ENCODE peak calls at places on chromosomes 4 and X, in nine cellular contexts. A, O, Q, F, M, K, S, B and N are unnamed samples.
A peak's percentile ranks its signal among the peaks of the same experiment; 100 is the strongest.

GRCh38 chr4:139676913-139677585 is 11.4 kb downstream of the MGST2 start:
- DNase-seq in A (no peak), O (no peak), Q (no peak), F (no peak), M (no peak), K (no peak), S (no peak), B (no peak), N (no peak)

GRCh38 chr4:38819569-38819968 is 15.0 kb upstream of the TLR1 start:
- DNase-seq in A (no peak), O (peak; percentile 14), Q (no peak), F (no peak), M (no peak), K (no peak), S (no peak), B (no peak), N (no peak)

GRCh38 chrX:20378291-20378920 is 111.7 kb upstream of the RPS6KA3 start:
- DNase-seq in A (no peak), O (no peak), Q (no peak), F (no peak), M (no peak), K (peak; percentile 27), S (no peak), B (no peak), N (no peak)

GRCh38 chr4:165784672-165785071 is 88.4 kb upstream of the TLL1 start:
- DNase-seq in A (no peak), O (no peak), Q (no peak), F (no peak), M (no peak), K (peak; percentile 30), S (no peak), B (no peak), N (no peak)

GRCh38 chrX:39479856-39480255 is 617.9 kb downstream of the BCOR start:
- DNase-seq in A (no peak), O (no peak), Q (no peak), F (no peak), M (no peak), K (no peak), S (no peak), B (no peak), N (no peak)

GRCh38 chr4:42369489-42369888 is 27.8 kb upstream of the SHISA3 start:
- DNase-seq in A (no peak), O (no peak), Q (no peak), F (no peak), M (no peak), K (no peak), S (no peak), B (no peak), N (no peak)

GRCh38 chr4:156946508-156947197 is 24.9 kb downstream of the PDGFC start:
- DNase-seq in A (no peak), O (peak; percentile 89), Q (no peak), F (no peak), M (no peak), K (peak; percentile 100), S (no peak), B (peak; percentile 86), N (peak; percentile 93)

GRCh38 chr4:108425988-108426387 is 194.4 kb upstream of the RPL34 start:
- DNase-seq in A (no peak), O (peak; percentile 40), Q (no peak), F (no peak), M (no peak), K (peak; percentile 87), S (no peak), B (peak; percentile 37), N (peak; percentile 29)

GRCh38 chrX:925652-926061 is 286.8 kb downstream of the CRLF2 start:
- DNase-seq in A (no peak), O (no peak), Q (no peak), F (no peak), M (no peak), K (no peak), S (no peak), B (no peak), N (no peak)

GRCh38 chr4:85233516-85233915 is 241.4 kb upstream of the ARHGAP24 start:
- DNase-seq in A (no peak), O (no peak), Q (no peak), F (no peak), M (no peak), K (no peak), S (no peak), B (no peak), N (no peak)

GRCh38 chr4:122823476-122823875 is 3.2 kb upstream of the FGF2 start:
- DNase-seq in A (no peak), O (no peak), Q (no peak), F (no peak), M (no peak), K (peak; percentile 51), S (no peak), B (no peak), N (no peak)

GRCh38 chr4:4693258-4693657 is 151.4 kb upstream of the STX18 start:
- DNase-seq in A (no peak), O (no peak), Q (no peak), F (no peak), M (no peak), K (peak; percentile 54), S (no peak), B (no peak), N (no peak)

GRCh38 chr4:129822708-129823504 is 727.0 kb downstream of the C4orf33 start:
- DNase-seq in A (no peak), O (no peak), Q (no peak), F (no peak), M (peak; percentile 83), K (peak; percentile 74), S (no peak), B (no peak), N (peak; percentile 46)

GRCh38 chr4:148287111-148287510 is 155.1 kb downstream of the NR3C2 start:
- DNase-seq in A (no peak), O (no peak), Q (no peak), F (no peak), M (no peak), K (no peak), S (no peak), B (no peak), N (no peak)

GRCh38 chr4:53714377-53715140 is 123.3 kb upstream of the LNX1 start:
- DNase-seq in A (no peak), O (peak; percentile 77), Q (no peak), F (no peak), M (no peak), K (peak; percentile 84), S (no peak), B (peak; percentile 63), N (peak; percentile 60)

GRCh38 chrX:154403858-154404257 is 5.2 kb downstream of the DNASE1L1 start:
- DNase-seq in A (no peak), O (no peak), Q (no peak), F (no peak), M (no peak), K (no peak), S (no peak), B (no peak), N (no peak)
- TF ChIP-seq CTCF in A (no peak), O (no peak), Q (no peak), F (no peak), M (no peak), K (no peak), S (no peak), B (no peak), N (no peak)

DNA sequence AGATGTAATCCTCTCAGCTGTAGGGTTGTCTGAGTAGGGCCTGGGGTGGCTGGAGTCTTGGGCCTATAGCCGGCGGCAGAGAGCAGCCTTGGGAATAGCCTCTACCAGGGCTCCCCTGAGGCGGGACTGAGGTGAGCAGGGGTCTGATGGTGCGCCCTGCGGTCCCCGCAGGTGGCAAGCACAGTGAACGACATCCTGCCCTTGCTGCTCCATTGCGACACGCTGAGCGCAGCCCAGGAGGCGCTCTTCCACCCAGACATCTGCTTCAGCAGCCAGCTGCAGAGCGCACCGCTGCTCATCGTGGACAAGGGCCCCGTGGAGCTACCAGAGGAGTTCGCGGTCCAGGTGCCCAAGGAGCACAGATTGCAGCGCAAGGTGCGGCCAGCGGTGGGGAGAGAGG is 317.0 kb downstream of the ADGRL3 start:
- DNase-seq in A (no peak), O (no peak), Q (peak; percentile 90), F (no peak), M (no peak), K (no peak), S (peak; percentile 71), B (no peak), N (no peak)
- TF ChIP-seq CTCF in A (no peak), O (no peak), Q (peak; percentile 65), F (no peak), M (no peak), K (no peak), S (no peak), B (no peak), N (no peak)

GRCh38 chr4:88575222-88575621 is 17.1 kb upstream of the HERC3 start:
- DNase-seq in A (no peak), O (no peak), Q (no peak), F (no peak), M (no peak), K (no peak), S (no peak), B (no peak), N (no peak)

GRCh38 chr4:88573286-88573994 is 18.8 kb upstream of the HERC3 start:
- DNase-seq in A (no peak), O (no peak), Q (no peak), F (no peak), M (no peak), K (peak; percentile 42), S (no peak), B (no peak), N (no peak)

GRCh38 chr4:88569944-88570455 is 22.3 kb upstream of the HERC3 start:
- DNase-seq in A (no peak), O (no peak), Q (no peak), F (no peak), M (no peak), K (no peak), S (no peak), B (peak; percentile 18), N (no peak)

DNA sequence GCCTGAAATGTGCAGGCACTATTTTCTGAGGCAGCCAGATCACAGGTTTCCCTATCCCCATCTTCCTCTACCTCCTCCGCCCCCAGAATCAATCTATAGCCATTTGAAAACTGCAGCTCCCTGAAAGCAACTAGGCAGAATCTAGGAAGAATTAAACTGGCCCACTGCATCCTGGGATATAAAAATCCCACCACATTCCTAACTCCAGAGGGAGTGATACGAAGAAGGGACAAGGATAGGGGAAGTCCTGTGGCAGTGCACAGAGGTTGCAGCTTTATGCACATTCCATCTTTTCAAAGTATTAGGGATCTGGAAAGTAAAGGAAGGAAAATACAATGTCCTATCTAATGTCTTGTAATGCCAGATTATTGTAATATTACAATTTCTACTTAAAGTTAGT is 18.3 kb upstream of the HERC3 start:
- DNase-seq in A (no peak), O (no peak), Q (peak; percentile 49), F (no peak), M (no peak), K (peak; percentile 34), S (no peak), B (no peak), N (peak; percentile 31)
- TF ChIP-seq CTCF in A (no peak), O (peak; percentile 33), Q (peak; percentile 59), F (no peak), M (no peak), K (peak; percentile 37), S (no peak), B (peak; percentile 34), N (peak; percentile 34)

GRCh38 chr4:97150966-97151365 is 992.3 kb downstream of the STPG2 start:
- DNase-seq in A (no peak), O (no peak), Q (no peak), F (no peak), M (no peak), K (no peak), S (no peak), B (no peak), N (no peak)

GRCh38 chr4:97152159-97152558 is 991.1 kb downstream of the STPG2 start:
- DNase-seq in A (no peak), O (no peak), Q (no peak), F (no peak), M (no peak), K (no peak), S (no peak), B (no peak), N (no peak)

GRCh38 chr4:97153042-97153441 is 990.2 kb downstream of the STPG2 start:
- DNase-seq in A (no peak), O (no peak), Q (no peak), F (no peak), M (no peak), K (no peak), S (no peak), B (no peak), N (peak; percentile 22)
- TF ChIP-seq CTCF in A (no peak), O (no peak), Q (peak; percentile 71), F (no peak), M (no peak), K (no peak), S (no peak), B (no peak), N (peak; percentile 10)